ENCODE peak calls at places on chromosomes 7 and 10, in seven cellular contexts. One of them, this sample, is unnamed.

GRCh38 chr7:2523461-2523905 is 3.9 kb downstream of the LFNG start:
- DNase-seq in Peyer's patch: peak; percentile 87
- DNase-seq in body of pancreas: peak; percentile 89
- DNase-seq in heart left ventricle: no peak
- DNase-seq in tibial nerve: no peak
- DNase-seq in breast epithelium: no peak
- DNase-seq in stomach: peak; percentile 76
- DNase-seq in this sample: peak; percentile 86

GRCh38 chr7:2824026-2824677 is 20.0 kb downstream of the GNA12 start:
- DNase-seq in body of pancreas: no peak
- DNase-seq in tibial nerve: no peak
- DNase-seq in Peyer's patch: no peak
- DNase-seq in stomach: no peak
- DNase-seq in breast epithelium: no peak
- DNase-seq in heart left ventricle: no peak
- DNase-seq in this sample: no peak

GRCh38 chr10:129416136-129416530 is 50.9 kb upstream of the MGMT start:
- DNase-seq in heart left ventricle: no peak
- DNase-seq in Peyer's patch: no peak
- DNase-seq in breast epithelium: no peak
- DNase-seq in body of pancreas: no peak
- DNase-seq in tibial nerve: no peak
- DNase-seq in stomach: no peak
- DNase-seq in this sample: no peak

GRCh38 chr10:48363617-48364355 is 57.3 kb downstream of the MAPK8 start:
- DNase-seq in breast epithelium: no peak
- DNase-seq in tibial nerve: peak; percentile 20
- DNase-seq in body of pancreas: peak; percentile 40
- DNase-seq in stomach: peak; percentile 29
- DNase-seq in Peyer's patch: no peak
- DNase-seq in heart left ventricle: peak; percentile 28
- DNase-seq in this sample: no peak

GRCh38 chr7:49037348-49038210 is 113.2 kb downstream of the CDC14C start:
- DNase-seq in stomach: no peak
- DNase-seq in tibial nerve: no peak
- DNase-seq in body of pancreas: no peak
- DNase-seq in Peyer's patch: no peak
- DNase-seq in breast epithelium: no peak
- DNase-seq in heart left ventricle: no peak
- DNase-seq in this sample: no peak

GRCh38 chr7:158388928-158389327 is 198.7 kb downstream of the PTPRN2 start:
- DNase-seq in heart left ventricle: no peak
- DNase-seq in breast epithelium: no peak
- DNase-seq in body of pancreas: no peak
- DNase-seq in tibial nerve: no peak
- DNase-seq in stomach: no peak
- DNase-seq in Peyer's patch: peak; percentile 21
- DNase-seq in this sample: peak; percentile 49

GRCh38 chr10:125683821-125684220 is 858 bp upstream of the TEX36 start:
- DNase-seq in breast epithelium: no peak
- DNase-seq in tibial nerve: no peak
- DNase-seq in Peyer's patch: no peak
- DNase-seq in heart left ventricle: no peak
- DNase-seq in body of pancreas: no peak
- DNase-seq in stomach: no peak
- DNase-seq in this sample: no peak

GRCh38 chr10:128102480-128103228 is 23.6 kb downstream of the MKI67 start:
- DNase-seq in breast epithelium: no peak
- DNase-seq in tibial nerve: no peak
- DNase-seq in Peyer's patch: no peak
- DNase-seq in stomach: peak; percentile 48
- DNase-seq in body of pancreas: no peak
- DNase-seq in heart left ventricle: no peak
- DNase-seq in this sample: no peak

GRCh38 chr10:89085153-89085552 is 94.6 kb downstream of the FAS start:
- DNase-seq in heart left ventricle: no peak
- DNase-seq in Peyer's patch: no peak
- DNase-seq in breast epithelium: no peak
- DNase-seq in tibial nerve: no peak
- DNase-seq in body of pancreas: no peak
- DNase-seq in stomach: no peak
- DNase-seq in this sample: no peak

GRCh38 chr10:114310346-114310745 is 71.3 kb downstream of the VWA2 start:
- DNase-seq in heart left ventricle: no peak
- DNase-seq in body of pancreas: no peak
- DNase-seq in tibial nerve: no peak
- DNase-seq in stomach: no peak
- DNase-seq in breast epithelium: peak; percentile 44
- DNase-seq in Peyer's patch: no peak
- DNase-seq in this sample: peak; percentile 43

GRCh38 chr7:132112632-132113031 is 463.6 kb downstream of the PLXNA4 start:
- DNase-seq in breast epithelium: no peak
- DNase-seq in stomach: no peak
- DNase-seq in tibial nerve: no peak
- DNase-seq in body of pancreas: no peak
- DNase-seq in Peyer's patch: no peak
- DNase-seq in heart left ventricle: no peak
- DNase-seq in this sample: no peak

GRCh38 chr10:44234471-44234850 is 150.4 kb downstream of the CXCL12 start:
- DNase-seq in Peyer's patch: no peak
- DNase-seq in body of pancreas: no peak
- DNase-seq in stomach: no peak
- DNase-seq in tibial nerve: no peak
- DNase-seq in heart left ventricle: no peak
- DNase-seq in breast epithelium: no peak
- DNase-seq in this sample: no peak

GRCh38 chr10:61760943-61761824 is 98.5 kb downstream of the CABCOCO1 start:
- DNase-seq in breast epithelium: no peak
- DNase-seq in heart left ventricle: no peak
- DNase-seq in stomach: no peak
- DNase-seq in body of pancreas: no peak
- DNase-seq in tibial nerve: no peak
- DNase-seq in Peyer's patch: no peak
- DNase-seq in this sample: no peak

GRCh38 chr7:20574784-20575757 is 40.4 kb upstream of the ABCB5 start:
- DNase-seq in stomach: no peak
- DNase-seq in Peyer's patch: no peak
- DNase-seq in body of pancreas: no peak
- DNase-seq in tibial nerve: no peak
- DNase-seq in breast epithelium: no peak
- DNase-seq in heart left ventricle: no peak
- DNase-seq in this sample: no peak

GRCh38 chr7:80134536-80135305 is at the start of gene GNAI1:
- DNase-seq in heart left ventricle: peak; percentile 72
- DNase-seq in stomach: peak; percentile 68
- DNase-seq in Peyer's patch: peak; percentile 73
- DNase-seq in tibial nerve: no peak
- DNase-seq in breast epithelium: no peak
- DNase-seq in body of pancreas: peak; percentile 69
- DNase-seq in this sample: peak; percentile 81

GRCh38 chr10:12191715-12192114 is 4.0 kb downstream of the NUDT5 start:
- DNase-seq in stomach: no peak
- DNase-seq in tibial nerve: no peak
- DNase-seq in body of pancreas: no peak
- DNase-seq in Peyer's patch: no peak
- DNase-seq in breast epithelium: no peak
- DNase-seq in heart left ventricle: no peak
- DNase-seq in this sample: no peak

GRCh38 chr7:27636326-27637006 is 26.2 kb downstream of the HIBADH start:
- DNase-seq in stomach: no peak
- DNase-seq in breast epithelium: no peak
- DNase-seq in heart left ventricle: no peak
- DNase-seq in Peyer's patch: no peak
- DNase-seq in body of pancreas: no peak
- DNase-seq in tibial nerve: peak; percentile 23
- DNase-seq in this sample: no peak

GRCh38 chr7:98955992-98956391 is 77.7 kb downstream of the TRRAP start:
- DNase-seq in body of pancreas: no peak
- DNase-seq in breast epithelium: no peak
- DNase-seq in Peyer's patch: no peak
- DNase-seq in tibial nerve: no peak
- DNase-seq in heart left ventricle: no peak
- DNase-seq in stomach: no peak
- DNase-seq in this sample: no peak

GRCh38 chr7:98958968-98959367 is 80.6 kb downstream of the TRRAP start:
- DNase-seq in Peyer's patch: no peak
- DNase-seq in body of pancreas: no peak
- DNase-seq in tibial nerve: no peak
- DNase-seq in stomach: no peak
- DNase-seq in heart left ventricle: no peak
- DNase-seq in breast epithelium: no peak
- DNase-seq in this sample: no peak

GRCh38 chr7:98956937-98957336 is 78.6 kb downstream of the TRRAP start:
- DNase-seq in Peyer's patch: no peak
- DNase-seq in body of pancreas: no peak
- DNase-seq in tibial nerve: no peak
- DNase-seq in heart left ventricle: peak; percentile 41
- DNase-seq in breast epithelium: no peak
- DNase-seq in stomach: no peak
- DNase-seq in this sample: no peak

GRCh38 chr7:98956469-98956868 is 78.1 kb downstream of the TRRAP start:
- DNase-seq in stomach: no peak
- DNase-seq in Peyer's patch: no peak
- DNase-seq in body of pancreas: no peak
- DNase-seq in breast epithelium: no peak
- DNase-seq in heart left ventricle: peak; percentile 46
- DNase-seq in tibial nerve: no peak
- DNase-seq in this sample: no peak

DNA sequence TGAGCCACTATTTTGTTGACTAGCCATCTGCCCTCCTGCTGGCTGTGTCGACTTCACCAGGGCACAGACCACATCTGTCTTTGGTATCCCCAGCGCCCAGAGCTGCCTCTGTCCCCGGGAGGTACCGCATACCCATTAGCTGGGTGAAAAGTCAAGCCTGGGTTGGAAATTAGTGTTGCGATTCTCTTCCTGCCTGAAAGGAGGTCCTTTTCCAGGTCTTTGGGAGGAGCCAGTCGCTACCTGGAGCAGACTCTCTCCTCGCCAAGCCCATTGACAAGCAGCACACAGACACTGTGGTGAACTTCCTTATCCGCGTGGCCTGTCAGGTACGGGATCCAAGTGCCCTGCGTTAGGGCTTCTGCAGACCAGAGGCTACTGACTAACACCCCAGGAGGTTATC is 79.4 kb downstream of the TRRAP start:
- DNase-seq in tibial nerve: no peak
- DNase-seq in body of pancreas: no peak
- DNase-seq in Peyer's patch: no peak
- DNase-seq in stomach: no peak
- DNase-seq in heart left ventricle: no peak
- DNase-seq in breast epithelium: no peak
- DNase-seq in this sample: no peak
- H3K36me3 ChIP-seq in tibial nerve: peaks cover 8% of the 10 kb centered on the region
- H3K36me3 ChIP-seq in body of pancreas: peaks cover 76% of the 10 kb centered on the region
- H3K36me3 ChIP-seq in Peyer's patch: peaks cover 5% of the 10 kb centered on the region
- H3K36me3 ChIP-seq in stomach: peaks cover 100% of the 10 kb centered on the region
- H3K36me3 ChIP-seq in heart left ventricle: peaks cover 100% of the 10 kb centered on the region
- H3K36me3 ChIP-seq in breast epithelium: peaks cover 36% of the 10 kb centered on the region
- H3K36me3 ChIP-seq in this sample: peaks cover 94% of the 10 kb centered on the region

DNA sequence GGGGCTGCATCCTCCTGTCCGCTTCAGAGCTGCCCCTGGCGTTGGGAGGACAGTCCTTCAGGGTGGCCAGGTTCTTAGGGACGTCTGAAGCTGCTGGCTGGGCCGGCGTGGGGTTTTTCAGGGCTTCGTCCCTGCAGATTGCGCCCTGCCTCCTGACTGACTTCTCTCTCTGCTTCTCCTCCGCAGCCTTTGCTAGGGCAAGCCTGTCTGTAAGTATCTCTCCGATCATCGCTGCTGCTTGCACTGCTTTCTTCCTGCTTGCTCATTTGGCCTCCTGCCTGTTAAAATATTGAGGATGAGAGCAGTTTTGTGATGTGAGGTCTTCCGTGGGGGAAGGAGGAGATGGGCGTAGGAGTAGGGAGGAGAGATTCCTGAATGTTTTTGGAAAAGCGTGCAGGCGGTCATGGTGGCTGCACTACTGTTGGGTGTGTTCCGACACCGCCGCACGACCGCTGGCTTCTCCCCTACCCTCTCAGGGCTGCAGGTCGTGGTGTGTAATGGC is 25.3 kb downstream of the PFKFB3 start:
- DNase-seq in stomach: no peak
- DNase-seq in Peyer's patch: peak; percentile 28
- DNase-seq in heart left ventricle: peak; percentile 36
- DNase-seq in tibial nerve: peak; percentile 36
- DNase-seq in body of pancreas: no peak
- DNase-seq in breast epithelium: no peak
- DNase-seq in this sample: peak; percentile 48
- TF ChIP-seq POLR2A in stomach: no peak
- TF ChIP-seq POLR2A in Peyer's patch: no peak
- TF ChIP-seq POLR2A in heart left ventricle: no peak
- TF ChIP-seq POLR2A in tibial nerve: no peak
- TF ChIP-seq POLR2A in body of pancreas: no peak
- TF ChIP-seq POLR2A in breast epithelium: no peak
- TF ChIP-seq POLR2A in this sample: no peak

GRCh38 chr10:118163227-118163626 is 116.5 kb upstream of the RAB11FIP2 start:
- DNase-seq in stomach: no peak
- DNase-seq in breast epithelium: no peak
- DNase-seq in tibial nerve: no peak
- DNase-seq in body of pancreas: no peak
- DNase-seq in Peyer's patch: no peak
- DNase-seq in heart left ventricle: no peak
- DNase-seq in this sample: no peak

GRCh38 chr10:118166951-118167350 is 120.2 kb upstream of the RAB11FIP2 start:
- DNase-seq in body of pancreas: no peak
- DNase-seq in breast epithelium: no peak
- DNase-seq in stomach: no peak
- DNase-seq in heart left ventricle: no peak
- DNase-seq in Peyer's patch: no peak
- DNase-seq in tibial nerve: no peak
- DNase-seq in this sample: no peak

GRCh38 chr10:118161434-118161833 is 114.7 kb upstream of the RAB11FIP2 start:
- DNase-seq in Peyer's patch: no peak
- DNase-seq in heart left ventricle: no peak
- DNase-seq in stomach: no peak
- DNase-seq in body of pancreas: no peak
- DNase-seq in tibial nerve: no peak
- DNase-seq in breast epithelium: no peak
- DNase-seq in this sample: no peak
- H3K36me3 ChIP-seq in Peyer's patch: no peaks in the 10 kb centered on the region
- H3K36me3 ChIP-seq in heart left ventricle: no peaks in the 10 kb centered on the region
- H3K36me3 ChIP-seq in stomach: no peaks in the 10 kb centered on the region
- H3K36me3 ChIP-seq in body of pancreas: no peaks in the 10 kb centered on the region
- H3K36me3 ChIP-seq in tibial nerve: no peaks in the 10 kb centered on the region
- H3K36me3 ChIP-seq in breast epithelium: no peaks in the 10 kb centered on the region
- H3K36me3 ChIP-seq in this sample: no peaks in the 10 kb centered on the region

GRCh38 chr10:63629363-63630084 is 108.3 kb downstream of the REEP3 start:
- DNase-seq in tibial nerve: peak; percentile 94
- DNase-seq in body of pancreas: peak; percentile 97
- DNase-seq in breast epithelium: peak; percentile 89
- DNase-seq in Peyer's patch: peak; percentile 92
- DNase-seq in stomach: peak; percentile 94
- DNase-seq in heart left ventricle: peak; percentile 97
- DNase-seq in this sample: peak; percentile 96
- TF ChIP-seq POLR2A in tibial nerve: no peak
- TF ChIP-seq POLR2A in body of pancreas: peak; percentile 86
- TF ChIP-seq POLR2A in breast epithelium: no peak
- TF ChIP-seq POLR2A in Peyer's patch: no peak
- TF ChIP-seq POLR2A in stomach: no peak
- TF ChIP-seq POLR2A in heart left ventricle: no peak
- TF ChIP-seq POLR2A in this sample: no peak

GRCh38 chr7:73454424-73454823 is 20.8 kb downstream of the FZD9 start:
- DNase-seq in heart left ventricle: no peak
- DNase-seq in stomach: no peak
- DNase-seq in tibial nerve: no peak
- DNase-seq in Peyer's patch: no peak
- DNase-seq in body of pancreas: no peak
- DNase-seq in breast epithelium: no peak
- DNase-seq in this sample: no peak
- H3K36me3 ChIP-seq in heart left ventricle: peaks cover 97% of the 10 kb centered on the region
- H3K36me3 ChIP-seq in stomach: peaks cover 91% of the 10 kb centered on the region
- H3K36me3 ChIP-seq in tibial nerve: no peaks in the 10 kb centered on the region
- H3K36me3 ChIP-seq in Peyer's patch: no peaks in the 10 kb centered on the region
- H3K36me3 ChIP-seq in body of pancreas: peaks cover 26% of the 10 kb centered on the region
- H3K36me3 ChIP-seq in breast epithelium: peaks cover 5% of the 10 kb centered on the region
- H3K36me3 ChIP-seq in this sample: peaks cover 84% of the 10 kb centered on the region

GRCh38 chr10:95297402-95297801 is 6.6 kb upstream of the PDLIM1 start:
- DNase-seq in tibial nerve: no peak
- DNase-seq in body of pancreas: no peak
- DNase-seq in Peyer's patch: no peak
- DNase-seq in breast epithelium: no peak
- DNase-seq in heart left ventricle: no peak
- DNase-seq in stomach: no peak
- DNase-seq in this sample: no peak
- TF ChIP-seq POLR2A in tibial nerve: no peak
- TF ChIP-seq POLR2A in body of pancreas: no peak
- TF ChIP-seq POLR2A in Peyer's patch: no peak
- TF ChIP-seq POLR2A in breast epithelium: no peak
- TF ChIP-seq POLR2A in heart left ventricle: no peak
- TF ChIP-seq POLR2A in stomach: no peak
- TF ChIP-seq POLR2A in this sample: no peak

This sample was measured in spleen.